ENCODE peak calls at places on chromosomes 7 and 10, in eight cellular contexts. R is WTC11; I is epithelial cell of esophagus; J is natural killer cell treated with Interleukin-12 subunit alpha and Interleukin-12 subunit beta and Interleukin-15 and Interleukin-18, amount 100 ng/mL, for 72 hours; M is fibroblast of lung; W is anterior cingulate cortex; Q is stromal cell of bone marrow; P is activated CD4-positive, CD25-positive, alpha-beta regulatory T cell. B is an unnamed sample.

GRCh38 chr10:93080350-93081046 is 6.8 kb downstream of the CYP26A1 start:
- DNase-seq in R (peak), I (peak), J (no peak), M (peak), W (peak), Q (no peak), P (peak), B (no peak)

GRCh38 chr10:46175831-46176230 is 111.0 kb upstream of the ANTXRL start:
- DNase-seq in R (no peak), I (no peak), J (no peak), M (no peak), W (no peak), Q (no peak), P (no peak), B (no peak)

GRCh38 chr10:70603439-70603778 is 868 bp upstream of the PRF1 start:
- DNase-seq in R (no peak), I (no peak), J (peak), M (no peak), W (no peak), Q (no peak), P (no peak), B (no peak)

GRCh38 chr10:119473715-119474230 is 68.7 kb downstream of the RGS10 start:
- DNase-seq in R (no peak), I (no peak), J (no peak), M (no peak), W (no peak), Q (no peak), P (no peak), B (no peak)

GRCh38 chr10:21912583-21912982 is 90.9 kb downstream of the DNAJC1 start:
- DNase-seq in R (no peak), I (no peak), J (no peak), M (no peak), W (no peak), Q (no peak), P (no peak), B (no peak)

GRCh38 chr10:30542001-30542861 is 87.3 kb downstream of the LYZL2 start:
- DNase-seq in R (no peak), I (no peak), J (no peak), M (peak), W (no peak), Q (no peak), P (no peak), B (no peak)

GRCh38 chr7:40015790-40016296 is 65.8 kb downstream of the CDK13 start:
- DNase-seq in R (no peak), I (peak), J (no peak), M (peak), W (no peak), Q (peak), P (no peak), B (no peak)

GRCh38 chr10:125001313-125002043 is 59.6 kb downstream of the ZRANB1 start:
- DNase-seq in R (peak), I (peak), J (no peak), M (peak), W (no peak), Q (no peak), P (no peak), B (no peak)

GRCh38 chr7:151405588-151405987 is 4.2 kb downstream of the WDR86 start:
- DNase-seq in R (no peak), I (no peak), J (no peak), M (no peak), W (no peak), Q (no peak), P (no peak), B (no peak)

GRCh38 chr7:148720472-148720871 is 21.8 kb downstream of the CUL1 start:
- DNase-seq in R (no peak), I (no peak), J (no peak), M (peak), W (no peak), Q (no peak), P (no peak), B (no peak)

GRCh38 chr7:106797937-106798336 is 67.1 kb upstream of the PIK3CG start:
- DNase-seq in R (no peak), I (no peak), J (no peak), M (peak), W (no peak), Q (no peak), P (no peak), B (no peak)

GRCh38 chr10:132847416-132847777 is 61.5 kb upstream of the NKX6-2 start:
- DNase-seq in R (no peak), I (no peak), J (no peak), M (no peak), W (no peak), Q (no peak), P (no peak), B (no peak)

GRCh38 chr10:127797339-127797738 is 60.4 kb downstream of the FOXI2 start:
- DNase-seq in R (no peak), I (no peak), J (no peak), M (peak), W (no peak), Q (no peak), P (no peak), B (no peak)

GRCh38 chr10:43712821-43713584 is 64.3 kb upstream of the ZNF32 start:
- DNase-seq in R (no peak), I (no peak), J (no peak), M (no peak), W (no peak), Q (no peak), P (no peak), B (no peak)

GRCh38 chr7:127256326-127256725 is 3.6 kb upstream of the GRM8 start:
- DNase-seq in R (no peak), I (peak), J (no peak), M (no peak), W (no peak), Q (no peak), P (no peak), B (no peak)

GRCh38 chr10:71829171-71829570 is 21.9 kb downstream of the PSAP start:
- DNase-seq in R (no peak), I (no peak), J (no peak), M (peak), W (no peak), Q (no peak), P (no peak), B (no peak)

GRCh38 chr10:101557541-101557940 is 30.5 kb downstream of the POLL start:
- DNase-seq in R (no peak), I (no peak), J (no peak), M (no peak), W (no peak), Q (no peak), P (no peak), B (no peak)

GRCh38 chr7:14521183-14521582 is 381.4 kb downstream of the DGKB start:
- DNase-seq in R (no peak), I (no peak), J (no peak), M (no peak), W (no peak), Q (no peak), P (no peak), B (no peak)

GRCh38 chr10:72525689-72526088 is 100.2 kb downstream of the MICU1 start:
- DNase-seq in R (no peak), I (no peak), J (no peak), M (no peak), W (no peak), Q (no peak), P (no peak), B (no peak)

GRCh38 chr10:104415526-104416165 is 62.0 kb downstream of the CFAP58 start:
- DNase-seq in R (no peak), I (peak), J (no peak), M (no peak), W (no peak), Q (no peak), P (no peak), B (no peak)

GRCh38 chr7:54932818-54933543 is 85.8 kb upstream of the EGFR start:
- DNase-seq in R (peak), I (peak), J (no peak), M (peak), W (peak), Q (peak), P (no peak), B (no peak)

GRCh38 chr10:69269761-69270160 is 8.5 kb upstream of the HK1 start:
- DNase-seq in R (no peak), I (peak), J (no peak), M (peak), W (no peak), Q (peak), P (no peak), B (no peak)

GRCh38 chr10:19412531-19412930 is 363.9 kb downstream of the MALRD1 start:
- DNase-seq in R (no peak), I (peak), J (no peak), M (peak), W (no peak), Q (peak), P (no peak), B (peak)

GRCh38 chr7:100156331-100157068 is 2.0 kb downstream of the TRAPPC14 start:
- DNase-seq in R (no peak), I (no peak), J (no peak), M (no peak), W (no peak), Q (no peak), P (no peak), B (no peak)

GRCh38 chr7:130712416-130712815 is 21.6 kb downstream of the KLF14 start:
- DNase-seq in R (no peak), I (no peak), J (no peak), M (no peak), W (no peak), Q (no peak), P (no peak), B (no peak)

GRCh38 chr10:12777840-12778585 is 223.5 kb downstream of the CCDC3 start:
- DNase-seq in R (no peak), I (no peak), J (no peak), M (no peak), W (no peak), Q (no peak), P (no peak), B (no peak)

GRCh38 chr7:7323352-7323751 is 141.0 kb downstream of the C1GALT1 start:
- DNase-seq in R (no peak), I (peak), J (no peak), M (no peak), W (no peak), Q (no peak), P (no peak), B (no peak)

GRCh38 chr10:120804020-120804419 is 47.1 kb upstream of the WDR11 start:
- DNase-seq in R (no peak), I (peak), J (no peak), M (no peak), W (no peak), Q (no peak), P (no peak), B (no peak)

GRCh38 chr10:85026878-85027467 is 698.6 kb downstream of the CCSER2 start:
- DNase-seq in R (no peak), I (no peak), J (no peak), M (no peak), W (no peak), Q (no peak), P (no peak), B (no peak)

GRCh38 chr7:8638076-8638475 is 204.7 kb downstream of the NXPH1 start:
- DNase-seq in R (no peak), I (no peak), J (no peak), M (no peak), W (no peak), Q (no peak), P (no peak), B (no peak)

B was measured in iPS DF 6.9.